ENCODE peak calls at places on chromosomes 5 and 9, in four cellular contexts. One of them, this sample, is unnamed.

GRCh38 chr5:143115381-143115780 is 288.1 kb downstream of the NR3C1 start:
- DNase-seq in lower leg skin: no peak
- DNase-seq in PC-9: no peak
- DNase-seq in ovary: no peak
- DNase-seq in this sample: no peak

GRCh38 chr5:139650689-139651501 is 2.7 kb downstream of the CXXC5 start:
- DNase-seq in lower leg skin: no peak
- DNase-seq in PC-9: peak
- DNase-seq in ovary: peak
- DNase-seq in this sample: no peak

GRCh38 chr9:133428579-133429215 is 6.5 kb downstream of the ADAMTS13 start:
- DNase-seq in lower leg skin: no peak
- DNase-seq in PC-9: peak
- DNase-seq in ovary: no peak
- DNase-seq in this sample: no peak

GRCh38 chr9:85431396-85432102 is 310.2 kb downstream of the AGTPBP1 start:
- DNase-seq in lower leg skin: no peak
- DNase-seq in PC-9: no peak
- DNase-seq in ovary: no peak
- DNase-seq in this sample: peak

GRCh38 chr5:14665110-14665822 is 748 bp downstream of the OTULIN start:
- DNase-seq in lower leg skin: no peak
- DNase-seq in PC-9: peak
- DNase-seq in ovary: peak
- DNase-seq in this sample: no peak

GRCh38 chr5:102223542-102224444 is 72.3 kb downstream of the SLCO4C1 start:
- DNase-seq in lower leg skin: no peak
- DNase-seq in PC-9: no peak
- DNase-seq in ovary: no peak
- DNase-seq in this sample: peak

GRCh38 chr5:85512896-85513295 is 1104.8 kb upstream of the COX7C start:
- DNase-seq in lower leg skin: no peak
- DNase-seq in PC-9: no peak
- DNase-seq in ovary: no peak
- DNase-seq in this sample: no peak

GRCh38 chr5:142826741-142827492 is 56.7 kb downstream of the ARHGAP26 start:
- DNase-seq in lower leg skin: no peak
- DNase-seq in PC-9: peak
- DNase-seq in ovary: no peak
- DNase-seq in this sample: peak

GRCh38 chr5:180618830-180619562 is 27.7 kb upstream of the SCGB3A1 start:
- DNase-seq in lower leg skin: no peak
- DNase-seq in PC-9: no peak
- DNase-seq in ovary: no peak
- DNase-seq in this sample: peak

GRCh38 chr5:170269579-170269978 is 28.0 kb downstream of the LCP2 start:
- DNase-seq in lower leg skin: no peak
- DNase-seq in PC-9: no peak
- DNase-seq in ovary: no peak
- DNase-seq in this sample: no peak

GRCh38 chr5:96408276-96408777 is 24.7 kb downstream of the PCSK1 start:
- DNase-seq in lower leg skin: no peak
- DNase-seq in PC-9: no peak
- DNase-seq in ovary: peak
- DNase-seq in this sample: peak

GRCh38 chr9:37749129-37749528 is 4.5 kb upstream of the TRMT10B start:
- DNase-seq in lower leg skin: no peak
- DNase-seq in PC-9: no peak
- DNase-seq in ovary: no peak
- DNase-seq in this sample: no peak

GRCh38 chr9:90773593-90773992 is 28.0 kb upstream of the SYK start:
- DNase-seq in lower leg skin: no peak
- DNase-seq in PC-9: peak
- DNase-seq in ovary: no peak
- DNase-seq in this sample: no peak

GRCh38 chr5:132491368-132492364 is 1.1 kb upstream of the IRF1 start:
- DNase-seq in lower leg skin: peak
- DNase-seq in PC-9: no peak
- DNase-seq in ovary: peak
- DNase-seq in this sample: no peak

GRCh38 chr9:13942695-13943094 is 371.2 kb downstream of the NFIB start:
- DNase-seq in lower leg skin: peak
- DNase-seq in PC-9: peak
- DNase-seq in ovary: peak
- DNase-seq in this sample: peak

GRCh38 chr5:158522761-158523160 is 577.0 kb downstream of the EBF1 start:
- DNase-seq in lower leg skin: peak
- DNase-seq in PC-9: no peak
- DNase-seq in ovary: peak
- DNase-seq in this sample: peak

GRCh38 chr9:122355336-122355875 is 15.4 kb upstream of the PTGS1 start:
- DNase-seq in lower leg skin: no peak
- DNase-seq in PC-9: no peak
- DNase-seq in ovary: no peak
- DNase-seq in this sample: no peak

GRCh38 chr5:73968729-73969128 is 342.7 kb downstream of the ARHGEF28 start:
- DNase-seq in lower leg skin: no peak
- DNase-seq in PC-9: no peak
- DNase-seq in ovary: no peak
- DNase-seq in this sample: peak

GRCh38 chr5:69492391-69493234 is at the start of gene OCLN:
- DNase-seq in lower leg skin: peak
- DNase-seq in PC-9: peak
- DNase-seq in ovary: no peak
- DNase-seq in this sample: no peak

GRCh38 chr5:134075102-134075501 is 39.4 kb upstream of the TCF7 start:
- DNase-seq in lower leg skin: no peak
- DNase-seq in PC-9: no peak
- DNase-seq in ovary: no peak
- DNase-seq in this sample: no peak

GRCh38 chr9:76534031-76534430 is 75.0 kb downstream of the GCNT1 start:
- DNase-seq in lower leg skin: no peak
- DNase-seq in PC-9: no peak
- DNase-seq in ovary: no peak
- DNase-seq in this sample: peak

GRCh38 chr5:86143837-86144236 is 473.9 kb upstream of the COX7C start:
- DNase-seq in lower leg skin: no peak
- DNase-seq in PC-9: no peak
- DNase-seq in ovary: no peak
- DNase-seq in this sample: no peak

GRCh38 chr5:111755264-111755941 is 1.6 kb downstream of the NREP start:
- DNase-seq in lower leg skin: no peak
- DNase-seq in PC-9: no peak
- DNase-seq in ovary: no peak
- DNase-seq in this sample: no peak
- H3K4me3 ChIP-seq in lower leg skin: no peak
- H3K4me3 ChIP-seq in PC-9: no peak
- H3K4me3 ChIP-seq in ovary: no peak
- H3K4me3 ChIP-seq in this sample: peak

GRCh38 chr9:33170464-33171156 is 3.5 kb upstream of the B4GALT1 start:
- DNase-seq in lower leg skin: peak
- DNase-seq in PC-9: no peak
- DNase-seq in ovary: no peak
- DNase-seq in this sample: no peak
- TF ChIP-seq CTCF in lower leg skin: no peak
- TF ChIP-seq CTCF in PC-9: peak
- TF ChIP-seq CTCF in ovary: no peak
- TF ChIP-seq CTCF in this sample: no peak

GRCh38 chr9:137277329-137278041 is at the start of gene TOR4A:
- DNase-seq in lower leg skin: no peak
- DNase-seq in PC-9: peak
- DNase-seq in ovary: peak
- DNase-seq in this sample: peak
- H3K4me3 ChIP-seq in lower leg skin: peak
- H3K4me3 ChIP-seq in PC-9: peak
- H3K4me3 ChIP-seq in ovary: peak
- H3K4me3 ChIP-seq in this sample: peak

GRCh38 chr9:136242248-136242647 is 3.4 kb downstream of the QSOX2 start:
- DNase-seq in lower leg skin: no peak
- DNase-seq in PC-9: no peak
- DNase-seq in ovary: no peak
- DNase-seq in this sample: no peak

GRCh38 chr9:136241540-136241939 is 4.1 kb downstream of the QSOX2 start:
- DNase-seq in lower leg skin: no peak
- DNase-seq in PC-9: no peak
- DNase-seq in ovary: no peak
- DNase-seq in this sample: no peak

GRCh38 chr9:136244116-136244775 is 1.4 kb downstream of the QSOX2 start:
- DNase-seq in lower leg skin: no peak
- DNase-seq in PC-9: no peak
- DNase-seq in ovary: no peak
- DNase-seq in this sample: no peak

GRCh38 chr9:136243631-136244030 is 2.0 kb downstream of the QSOX2 start:
- DNase-seq in lower leg skin: no peak
- DNase-seq in PC-9: no peak
- DNase-seq in ovary: no peak
- DNase-seq in this sample: no peak

GRCh38 chr9:136242908-136243525 is 2.6 kb downstream of the QSOX2 start:
- DNase-seq in lower leg skin: no peak
- DNase-seq in PC-9: no peak
- DNase-seq in ovary: no peak
- DNase-seq in this sample: no peak
- TF ChIP-seq CTCF in lower leg skin: no peak
- TF ChIP-seq CTCF in PC-9: no peak
- TF ChIP-seq CTCF in ovary: no peak
- TF ChIP-seq CTCF in this sample: no peak

GRCh38 chr5:149432377-149432776 is 53.3 kb upstream of the IL17B start:
- DNase-seq in lower leg skin: no peak
- DNase-seq in PC-9: no peak
- DNase-seq in ovary: no peak
- DNase-seq in this sample: no peak

GRCh38 chr5:149428032-149428431 is 48.9 kb upstream of the IL17B start:
- DNase-seq in lower leg skin: no peak
- DNase-seq in PC-9: no peak
- DNase-seq in ovary: no peak
- DNase-seq in this sample: no peak

GRCh38 chr5:149432861-149433462 is 53.9 kb upstream of the IL17B start:
- DNase-seq in lower leg skin: no peak
- DNase-seq in PC-9: no peak
- DNase-seq in ovary: no peak
- DNase-seq in this sample: no peak

GRCh38 chr5:149427374-149427773 is 48.3 kb upstream of the IL17B start:
- DNase-seq in lower leg skin: no peak
- DNase-seq in PC-9: peak
- DNase-seq in ovary: no peak
- DNase-seq in this sample: no peak

GRCh38 chr5:149429839-149430721 is 51.0 kb upstream of the IL17B start:
- DNase-seq in lower leg skin: no peak
- DNase-seq in PC-9: no peak
- DNase-seq in ovary: peak
- DNase-seq in this sample: no peak
- H3K4me3 ChIP-seq in lower leg skin: no peak
- H3K4me3 ChIP-seq in PC-9: no peak
- H3K4me3 ChIP-seq in ovary: no peak
- H3K4me3 ChIP-seq in this sample: no peak

GRCh38 chr5:59008816-59009473 is 426.1 kb downstream of the RAB3C start:
- DNase-seq in lower leg skin: no peak
- DNase-seq in PC-9: no peak
- DNase-seq in ovary: no peak
- DNase-seq in this sample: no peak

GRCh38 chr5:59005934-59006701 is 423.2 kb downstream of the RAB3C start:
- DNase-seq in lower leg skin: no peak
- DNase-seq in PC-9: no peak
- DNase-seq in ovary: no peak
- DNase-seq in this sample: no peak

GRCh38 chr5:59003641-59004040 is 420.8 kb downstream of the RAB3C start:
- DNase-seq in lower leg skin: no peak
- DNase-seq in PC-9: no peak
- DNase-seq in ovary: no peak
- DNase-seq in this sample: no peak

GRCh38 chr5:59003124-59003523 is 420.2 kb downstream of the RAB3C start:
- DNase-seq in lower leg skin: no peak
- DNase-seq in PC-9: no peak
- DNase-seq in ovary: no peak
- DNase-seq in this sample: no peak

GRCh38 chr5:59007460-59008063 is 424.7 kb downstream of the RAB3C start:
- DNase-seq in lower leg skin: no peak
- DNase-seq in PC-9: no peak
- DNase-seq in ovary: no peak
- DNase-seq in this sample: peak
- TF ChIP-seq CTCF in lower leg skin: no peak
- TF ChIP-seq CTCF in PC-9: peak
- TF ChIP-seq CTCF in ovary: no peak
- TF ChIP-seq CTCF in this sample: peak

GRCh38 chr5:141349917-141350619 is at the start of gene PCDHGB1:
- DNase-seq in lower leg skin: no peak
- DNase-seq in PC-9: peak
- DNase-seq in ovary: no peak
- DNase-seq in this sample: peak
- H3K4me3 ChIP-seq in lower leg skin: no peak
- H3K4me3 ChIP-seq in PC-9: no peak
- H3K4me3 ChIP-seq in ovary: peak
- H3K4me3 ChIP-seq in this sample: peak

GRCh38 chr9:124423155-124423554 is 7.9 kb upstream of the PSMB7 start:
- DNase-seq in lower leg skin: no peak
- DNase-seq in PC-9: no peak
- DNase-seq in ovary: no peak
- DNase-seq in this sample: no peak

GRCh38 chr9:124423591-124423990 is 8.3 kb upstream of the PSMB7 start:
- DNase-seq in lower leg skin: no peak
- DNase-seq in PC-9: no peak
- DNase-seq in ovary: no peak
- DNase-seq in this sample: no peak

GRCh38 chr9:124420991-124421543 is 5.8 kb upstream of the PSMB7 start:
- DNase-seq in lower leg skin: no peak
- DNase-seq in PC-9: no peak
- DNase-seq in ovary: no peak
- DNase-seq in this sample: no peak

GRCh38 chr9:124415852-124416484 is 726 bp upstream of the PSMB7 start:
- DNase-seq in lower leg skin: no peak
- DNase-seq in PC-9: no peak
- DNase-seq in ovary: no peak
- DNase-seq in this sample: no peak

GRCh38 chr9:124419832-124420489 is 4.7 kb upstream of the PSMB7 start:
- DNase-seq in lower leg skin: no peak
- DNase-seq in PC-9: no peak
- DNase-seq in ovary: no peak
- DNase-seq in this sample: no peak
- TF ChIP-seq CTCF in lower leg skin: no peak
- TF ChIP-seq CTCF in PC-9: peak
- TF ChIP-seq CTCF in ovary: no peak
- TF ChIP-seq CTCF in this sample: no peak

GRCh38 chr5:60209146-60209840 is 315.8 kb upstream of the PDE4D start:
- DNase-seq in lower leg skin: no peak
- DNase-seq in PC-9: no peak
- DNase-seq in ovary: no peak
- DNase-seq in this sample: no peak
- H3K4me3 ChIP-seq in lower leg skin: no peak
- H3K4me3 ChIP-seq in PC-9: no peak
- H3K4me3 ChIP-seq in ovary: no peak
- H3K4me3 ChIP-seq in this sample: no peak